ENCODE peak calls at places on chromosomes 1 and 21, in eight cellular contexts. R is left ventricle myocardium superior; N is activated CD8-positive, alpha-beta memory T cell treated with anti-CD3 and anti-CD28 coated beads for 48 hours; Y is GM13977; E is astrocyte; W is tibial artery; Z is AG09309; C is stimulated activated CD8-positive, alpha-beta memory T cell treated with anti-CD3 and anti-CD28 coated beads, Interleukin-15, amount 100 ng/mL, for 48 hours. G is an unnamed sample.

GRCh38 chr1:90614872-90615271 is 102.2 kb downstream of the BARHL2 start:
- DNase-seq in R (no peak), N (no peak), Y (no peak), E (no peak), W (no peak), Z (no peak), C (no peak), G (no peak)

GRCh38 chr1:87335175-87335992 is 6.7 kb downstream of the LMO4 start:
- DNase-seq in R (peak), N (peak), Y (peak), E (peak), W (peak), Z (no peak), C (peak), G (peak)

GRCh38 chr1:8598060-8598724 is 219.2 kb downstream of the RERE start:
- DNase-seq in R (peak), N (no peak), Y (no peak), E (peak), W (peak), Z (no peak), C (no peak), G (no peak)

GRCh38 chr1:51515982-51516638 is 3.0 kb downstream of the EPS15 start:
- DNase-seq in R (no peak), N (no peak), Y (no peak), E (no peak), W (no peak), Z (no peak), C (no peak), G (no peak)

GRCh38 chr21:29697555-29698193 is 242.1 kb downstream of the GRIK1 start:
- DNase-seq in R (no peak), N (no peak), Y (peak), E (peak), W (no peak), Z (no peak), C (no peak), G (peak)

GRCh38 chr1:9413877-9414213 is 121.2 kb downstream of the SPSB1 start:
- DNase-seq in R (peak), N (no peak), Y (no peak), E (peak), W (no peak), Z (peak), C (no peak), G (no peak)

GRCh38 chr1:157377216-157377821 is 175.0 kb downstream of the FCRL5 start:
- DNase-seq in R (no peak), N (no peak), Y (no peak), E (no peak), W (no peak), Z (no peak), C (no peak), G (no peak)

GRCh38 chr1:236064674-236065508 is at the start of gene NID1:
- DNase-seq in R (peak), N (peak), Y (peak), E (peak), W (peak), Z (no peak), C (no peak), G (peak)

GRCh38 chr1:155226910-155227260 is 18.4 kb downstream of the MTX1 start:
- DNase-seq in R (peak), N (peak), Y (peak), E (no peak), W (peak), Z (no peak), C (peak), G (peak)

GRCh38 chr1:117632269-117633067 is 26.6 kb downstream of the TENT5C start:
- DNase-seq in R (no peak), N (no peak), Y (no peak), E (no peak), W (no peak), Z (no peak), C (no peak), G (peak)

G was measured in GM13976.